ENCODE peak calls at places on chromosomes 2 and 18, in nine cellular contexts. E is NCI-H226; P is Right ventricle myocardium superior; I is stimulated activated CD4-positive, alpha-beta T cell treated with anti-CD3 and anti-CD28 coated beads, Interleukin-4, amount 100 ng/mL, for 48 hours; C is activated gamma-delta T cell treated with anti-CD3 and anti-CD28 coated beads, Interleukin-2, amount 50 U/mL, for 16 hours; G is mesothelial cell of epicardium; F is IMR-90; Y is stromal cell of bone marrow; D is neuronal stem cell. B is an unnamed sample.

GRCh38 chr2:155727097-155727906 is 605.2 kb downstream of the NR4A2 start:
- DNase-seq in E (no peak), P (no peak), I (no peak), C (no peak), G (no peak), F (no peak), Y (no peak), D (no peak), B (no peak)

GRCh38 chr2:7709907-7710306 is 792.7 kb downstream of the RNF144A start:
- DNase-seq in E (no peak), P (no peak), I (no peak), C (no peak), G (no peak), F (peak; percentile 31), Y (no peak), D (no peak), B (no peak)

GRCh38 chr2:229653551-229653950 is 60.8 kb downstream of the DNER start:
- DNase-seq in E (no peak), P (no peak), I (no peak), C (no peak), G (no peak), F (no peak), Y (no peak), D (no peak), B (no peak)

GRCh38 chr2:176536739-176537138 is 267.5 kb downstream of the MTX2 start:
- DNase-seq in E (no peak), P (no peak), I (no peak), C (no peak), G (no peak), F (no peak), Y (no peak), D (no peak), B (no peak)

GRCh38 chr18:76972241-76972640 is 149.9 kb downstream of the ZNF236 start:
- DNase-seq in E (no peak), P (no peak), I (no peak), C (no peak), G (no peak), F (no peak), Y (no peak), D (no peak), B (no peak)

GRCh38 chr2:238509903-238510302 is 83.2 kb downstream of the ASB1 start:
- DNase-seq in E (no peak), P (no peak), I (no peak), C (no peak), G (no peak), F (no peak), Y (no peak), D (no peak), B (no peak)

GRCh38 chr2:29117636-29118303 is 2.6 kb downstream of the CLIP4 start:
- DNase-seq in E (peak; percentile 79), P (no peak), I (no peak), C (no peak), G (no peak), F (peak; percentile 68), Y (no peak), D (no peak), B (peak; percentile 61)

GRCh38 chr18:2223859-2224258 is 347.4 kb downstream of the METTL4 start:
- DNase-seq in E (peak; percentile 37), P (no peak), I (no peak), C (no peak), G (no peak), F (peak; percentile 6), Y (peak; percentile 21), D (peak; percentile 18), B (peak; percentile 3)

GRCh38 chr18:22424564-22424963 is 6.8 kb upstream of the CTAGE1 start:
- DNase-seq in E (no peak), P (no peak), I (no peak), C (no peak), G (no peak), F (no peak), Y (no peak), D (no peak), B (peak; percentile 44)

GRCh38 chr2:216082388-216082733 is 642 bp downstream of the TMEM169 start:
- DNase-seq in E (no peak), P (no peak), I (no peak), C (no peak), G (no peak), F (no peak), Y (no peak), D (no peak), B (no peak)

GRCh38 chr2:118784860-118785259 is 62.6 kb downstream of the EN1 start:
- DNase-seq in E (no peak), P (no peak), I (no peak), C (no peak), G (no peak), F (no peak), Y (no peak), D (no peak), B (no peak)

GRCh38 chr2:144244938-144245337 is 275.0 kb downstream of the ZEB2 start:
- DNase-seq in E (no peak), P (no peak), I (no peak), C (no peak), G (no peak), F (no peak), Y (no peak), D (no peak), B (no peak)

GRCh38 chr2:3584608-3585007 is 9.5 kb downstream of the RPS7 start:
- DNase-seq in E (no peak), P (no peak), I (no peak), C (no peak), G (no peak), F (no peak), Y (no peak), D (no peak), B (no peak)

GRCh38 chr18:52323802-52324201 is 16.2 kb upstream of the DCC start:
- DNase-seq in E (no peak), P (no peak), I (no peak), C (no peak), G (no peak), F (no peak), Y (no peak), D (no peak), B (no peak)

GRCh38 chr18:43265465-43265864 is 11.8 kb downstream of the SYT4 start:
- DNase-seq in E (no peak), P (no peak), I (no peak), C (no peak), G (no peak), F (no peak), Y (no peak), D (no peak), B (no peak)

GRCh38 chr18:62001396-62001795 is 108.6 kb upstream of the RNF152 start:
- DNase-seq in E (no peak), P (no peak), I (no peak), C (no peak), G (no peak), F (no peak), Y (no peak), D (no peak), B (no peak)

GRCh38 chr2:113172721-113173562 is 829 bp upstream of the PSD4 start:
- DNase-seq in E (no peak), P (no peak), I (no peak), C (no peak), G (no peak), F (no peak), Y (no peak), D (no peak), B (no peak)

GRCh38 chr2:131055169-131056065 is 37.8 kb downstream of the FAM168B start:
- DNase-seq in E (no peak), P (no peak), I (no peak), C (no peak), G (no peak), F (peak; percentile 75), Y (no peak), D (no peak), B (no peak)

GRCh38 chr2:219448099-219448775 is 13.6 kb downstream of the SPEG start:
- DNase-seq in E (no peak), P (peak; percentile 22), I (no peak), C (no peak), G (no peak), F (no peak), Y (no peak), D (peak; percentile 43), B (no peak)

GRCh38 chr2:97664636-97664970 is 759 bp upstream of the ACTR1B start:
- DNase-seq in E (peak; percentile 2), P (no peak), I (no peak), C (no peak), G (no peak), F (no peak), Y (peak; percentile 11), D (no peak), B (no peak)

GRCh38 chr2:19048593-19049264 is 309.7 kb downstream of the OSR1 start:
- DNase-seq in E (peak; percentile 7), P (peak; percentile 51), I (no peak), C (no peak), G (peak; percentile 54), F (peak; percentile 65), Y (no peak), D (no peak), B (no peak)

GRCh38 chr2:230921806-230922595 is 3.0 kb downstream of the GPR55 start:
- DNase-seq in E (no peak), P (no peak), I (no peak), C (no peak), G (no peak), F (no peak), Y (no peak), D (no peak), B (no peak)

GRCh38 chr2:43086451-43087221 is 139.8 kb downstream of the ZFP36L2 start:
- DNase-seq in E (peak; percentile 99), P (peak; percentile 73), I (no peak), C (no peak), G (no peak), F (peak; percentile 100), Y (peak; percentile 98), D (no peak), B (peak; percentile 99)

GRCh38 chr18:40935423-40935822 is 1019.6 kb upstream of the PIK3C3 start:
- DNase-seq in E (no peak), P (no peak), I (no peak), C (no peak), G (no peak), F (peak; percentile 15), Y (peak; percentile 8), D (no peak), B (peak; percentile 20)

GRCh38 chr2:160646684-160647444 is 153.3 kb upstream of the RBMS1 start:
- DNase-seq in E (no peak), P (no peak), I (no peak), C (no peak), G (no peak), F (no peak), Y (no peak), D (peak; percentile 36), B (no peak)

GRCh38 chr18:59813942-59814341 is 85.9 kb upstream of the PMAIP1 start:
- DNase-seq in E (no peak), P (no peak), I (no peak), C (no peak), G (no peak), F (peak; percentile 54), Y (no peak), D (no peak), B (no peak)

GRCh38 chr2:58473165-58473564 is 232.0 kb upstream of the FANCL start:
- DNase-seq in E (no peak), P (no peak), I (no peak), C (no peak), G (no peak), F (no peak), Y (no peak), D (no peak), B (no peak)

GRCh38 chr2:96527052-96527964 is 9.2 kb upstream of the ARID5A start:
- DNase-seq in E (no peak), P (no peak), I (peak; percentile 77), C (peak; percentile 44), G (no peak), F (peak; percentile 18), Y (no peak), D (peak; percentile 23), B (peak; percentile 51)

GRCh38 chr18:76805221-76805620 is 17.1 kb upstream of the ZNF236 start:
- DNase-seq in E (no peak), P (no peak), I (no peak), C (no peak), G (no peak), F (peak; percentile 45), Y (no peak), D (no peak), B (peak; percentile 50)

GRCh38 chr18:13447621-13448020 is 229.1 kb downstream of the LDLRAD4 start:
- DNase-seq in E (no peak), P (no peak), I (no peak), C (no peak), G (no peak), F (peak; percentile 48), Y (peak; percentile 75), D (no peak), B (peak; percentile 48)

GRCh38 chr2:73112913-73113633 is at the start of gene RAB11FIP5:
- DNase-seq in E (peak; percentile 83), P (peak; percentile 83), I (peak; percentile 66), C (peak; percentile 52), G (peak; percentile 84), F (peak; percentile 88), Y (peak; percentile 83), D (peak; percentile 80), B (peak; percentile 90)

B was measured in mesenchymal stem cell.